ENCODE peak calls at places on chromosomes 7 and 10, in four cellular contexts. One of them, this sample, is unnamed.

GRCh38 chr10:70479626-70480253 is 1.2 kb downstream of the PALD1 start:
- DNase-seq in fibroblast of the aortic adventitia: no peak
- DNase-seq in omental fat pad: no peak
- DNase-seq in WTC11: no peak
- DNase-seq in this sample: no peak

GRCh38 chr7:111356941-111357340 is 205.4 kb downstream of the IMMP2L start:
- DNase-seq in fibroblast of the aortic adventitia: peak; percentile 16
- DNase-seq in WTC11: no peak
- DNase-seq in omental fat pad: no peak
- DNase-seq in this sample: no peak

GRCh38 chr7:46131916-46132795 is 211.1 kb upstream of the IGFBP3 start:
- DNase-seq in fibroblast of the aortic adventitia: no peak
- DNase-seq in omental fat pad: no peak
- DNase-seq in WTC11: peak; percentile 31
- DNase-seq in this sample: no peak

GRCh38 chr10:132279873-132280645 is 27.7 kb downstream of the STK32C start:
- DNase-seq in WTC11: no peak
- DNase-seq in omental fat pad: no peak
- DNase-seq in fibroblast of the aortic adventitia: no peak
- DNase-seq in this sample: no peak

GRCh38 chr10:29896053-29896452 is 163.3 kb downstream of the JCAD start:
- DNase-seq in fibroblast of the aortic adventitia: peak; percentile 71
- DNase-seq in omental fat pad: no peak
- DNase-seq in WTC11: no peak
- DNase-seq in this sample: no peak

GRCh38 chr7:132656846-132657776 is 80.8 kb upstream of the PLXNA4 start:
- DNase-seq in fibroblast of the aortic adventitia: peak; percentile 9
- DNase-seq in WTC11: peak; percentile 29
- DNase-seq in omental fat pad: no peak
- DNase-seq in this sample: no peak

GRCh38 chr10:71763352-71764127 is 9.8 kb downstream of the VSIR start:
- DNase-seq in WTC11: no peak
- DNase-seq in fibroblast of the aortic adventitia: peak; percentile 37
- DNase-seq in omental fat pad: no peak
- DNase-seq in this sample: no peak

GRCh38 chr7:93307131-93307660 is 75.0 kb downstream of the VPS50 start:
- DNase-seq in WTC11: no peak
- DNase-seq in fibroblast of the aortic adventitia: peak; percentile 50
- DNase-seq in omental fat pad: no peak
- DNase-seq in this sample: no peak

GRCh38 chr10:78045237-78045636 is 11.6 kb downstream of the RPS24 start:
- DNase-seq in fibroblast of the aortic adventitia: no peak
- DNase-seq in omental fat pad: no peak
- DNase-seq in WTC11: no peak
- DNase-seq in this sample: no peak

GRCh38 chr10:23742368-23742767 is 303.5 kb downstream of the OTUD1 start:
- DNase-seq in omental fat pad: no peak
- DNase-seq in fibroblast of the aortic adventitia: no peak
- DNase-seq in WTC11: no peak
- DNase-seq in this sample: no peak

GRCh38 chr10:58662314-58662713 is 149.6 kb downstream of the BICC1 start:
- DNase-seq in fibroblast of the aortic adventitia: peak; percentile 90
- DNase-seq in WTC11: no peak
- DNase-seq in omental fat pad: no peak
- DNase-seq in this sample: no peak

GRCh38 chr10:97454330-97455036 is 8.5 kb downstream of the ZDHHC16 start:
- DNase-seq in omental fat pad: no peak
- DNase-seq in WTC11: no peak
- DNase-seq in fibroblast of the aortic adventitia: peak; percentile 68
- DNase-seq in this sample: no peak

GRCh38 chr7:123367508-123368122 is 166.8 kb downstream of the IQUB start:
- DNase-seq in omental fat pad: no peak
- DNase-seq in fibroblast of the aortic adventitia: peak; percentile 65
- DNase-seq in WTC11: peak; percentile 21
- DNase-seq in this sample: no peak

GRCh38 chr7:137328389-137329120 is 15.0 kb downstream of the PTN start:
- DNase-seq in fibroblast of the aortic adventitia: peak; percentile 79
- DNase-seq in WTC11: no peak
- DNase-seq in omental fat pad: no peak
- DNase-seq in this sample: no peak

GRCh38 chr7:7318610-7319009 is 136.3 kb downstream of the C1GALT1 start:
- DNase-seq in fibroblast of the aortic adventitia: no peak
- DNase-seq in WTC11: no peak
- DNase-seq in omental fat pad: no peak
- DNase-seq in this sample: no peak

GRCh38 chr10:49333192-49333591 is 34.2 kb downstream of the C10orf71 start:
- DNase-seq in WTC11: no peak
- DNase-seq in fibroblast of the aortic adventitia: no peak
- DNase-seq in omental fat pad: no peak
- DNase-seq in this sample: no peak

GRCh38 chr10:78218833-78219490 is 185.3 kb downstream of the RPS24 start:
- DNase-seq in fibroblast of the aortic adventitia: no peak
- DNase-seq in WTC11: no peak
- DNase-seq in omental fat pad: no peak
- DNase-seq in this sample: peak; percentile 37

GRCh38 chr10:80411267-80411668 is 2.9 kb downstream of the PRXL2A start:
- DNase-seq in omental fat pad: no peak
- DNase-seq in fibroblast of the aortic adventitia: no peak
- DNase-seq in WTC11: no peak
- DNase-seq in this sample: no peak

GRCh38 chr10:17174626-17175025 is 26.8 kb downstream of the TRDMT1 start:
- DNase-seq in WTC11: no peak
- DNase-seq in omental fat pad: no peak
- DNase-seq in fibroblast of the aortic adventitia: no peak
- DNase-seq in this sample: no peak

GRCh38 chr7:31882187-31882586 is 188.0 kb downstream of the PDE1C start:
- DNase-seq in omental fat pad: no peak
- DNase-seq in WTC11: peak; percentile 12
- DNase-seq in fibroblast of the aortic adventitia: no peak
- DNase-seq in this sample: no peak

GRCh38 chr7:50664461-50664922 is 99.3 kb upstream of the DDC start:
- DNase-seq in WTC11: no peak
- DNase-seq in fibroblast of the aortic adventitia: peak; percentile 52
- DNase-seq in omental fat pad: no peak
- DNase-seq in this sample: no peak

GRCh38 chr7:38428040-38428439 is 154.6 kb upstream of the TARP start:
- DNase-seq in WTC11: no peak
- DNase-seq in omental fat pad: no peak
- DNase-seq in fibroblast of the aortic adventitia: peak; percentile 61
- DNase-seq in this sample: no peak

GRCh38 chr10:91215384-91215783 is 5.1 kb upstream of the PCGF5 start:
- DNase-seq in fibroblast of the aortic adventitia: no peak
- DNase-seq in omental fat pad: no peak
- DNase-seq in WTC11: no peak
- DNase-seq in this sample: no peak

GRCh38 chr7:17027143-17027802 is 145.5 kb upstream of the AGR3 start:
- DNase-seq in WTC11: no peak
- DNase-seq in fibroblast of the aortic adventitia: peak; percentile 85
- DNase-seq in omental fat pad: no peak
- DNase-seq in this sample: no peak

GRCh38 chr7:91128574-91129348 is 135.5 kb upstream of the FZD1 start:
- DNase-seq in omental fat pad: no peak
- DNase-seq in WTC11: no peak
- DNase-seq in fibroblast of the aortic adventitia: peak; percentile 35
- DNase-seq in this sample: no peak

GRCh38 chr7:154781369-154782303 is 221.3 kb downstream of the PAXIP1 start:
- DNase-seq in fibroblast of the aortic adventitia: no peak
- DNase-seq in WTC11: no peak
- DNase-seq in omental fat pad: no peak
- DNase-seq in this sample: no peak

GRCh38 chr7:205117-206010 is 13.0 kb downstream of the FAM20C start:
- DNase-seq in WTC11: no peak
- DNase-seq in omental fat pad: no peak
- DNase-seq in fibroblast of the aortic adventitia: no peak
- DNase-seq in this sample: no peak

GRCh38 chr10:103232772-103233488 is 12.8 kb upstream of the RPEL1 start:
- DNase-seq in fibroblast of the aortic adventitia: peak; percentile 52
- DNase-seq in WTC11: no peak
- DNase-seq in omental fat pad: no peak
- DNase-seq in this sample: no peak

DNA sequence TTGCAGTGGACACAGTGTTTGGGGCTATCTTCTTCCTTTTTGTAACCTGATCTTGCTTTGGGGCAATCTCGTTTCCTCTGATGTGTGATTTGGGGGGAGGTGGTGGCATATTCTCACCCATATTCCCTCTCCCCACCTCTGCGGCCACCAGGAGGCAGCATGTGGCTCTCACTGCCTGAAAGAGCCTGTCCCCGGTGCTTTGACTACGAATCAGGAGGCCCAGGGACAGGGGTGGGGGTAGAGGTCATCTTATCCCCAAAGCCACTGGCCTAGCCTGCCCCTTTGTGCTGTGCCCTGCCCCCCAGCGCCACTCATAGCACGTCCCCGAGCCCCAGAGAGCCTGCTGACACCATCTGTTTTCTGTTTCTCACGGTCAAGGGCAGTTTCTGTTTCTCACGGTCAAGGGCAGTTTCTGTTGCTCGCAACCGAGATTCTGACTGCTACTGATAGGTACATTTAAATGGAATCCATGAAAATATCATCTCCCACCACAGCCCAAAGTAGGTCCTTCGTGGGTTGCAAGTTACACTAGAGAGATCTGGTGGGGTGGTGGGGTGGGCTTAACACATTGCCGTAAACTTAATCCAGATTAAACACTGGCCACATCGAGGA is 28.2 kb downstream of the PHYH start:
- DNase-seq in fibroblast of the aortic adventitia: no peak
- DNase-seq in omental fat pad: no peak
- DNase-seq in WTC11: peak; percentile 86
- DNase-seq in this sample: peak; percentile 27
- TF ChIP-seq CTCF in fibroblast of the aortic adventitia: peak; percentile 34
- TF ChIP-seq CTCF in omental fat pad: no peak
- TF ChIP-seq CTCF in WTC11: peak; percentile 41
- TF ChIP-seq CTCF in this sample: peak; percentile 60

GRCh38 chr10:124647421-124648130 is 96.6 kb downstream of the FAM53B start:
- DNase-seq in fibroblast of the aortic adventitia: peak; percentile 20
- DNase-seq in WTC11: no peak
- DNase-seq in omental fat pad: no peak
- DNase-seq in this sample: no peak
- TF ChIP-seq CTCF in fibroblast of the aortic adventitia: peak; percentile 36
- TF ChIP-seq CTCF in WTC11: no peak
- TF ChIP-seq CTCF in omental fat pad: no peak
- TF ChIP-seq CTCF in this sample: no peak

GRCh38 chr10:86211691-86212390 is 154.8 kb downstream of the GRID1 start:
- DNase-seq in fibroblast of the aortic adventitia: no peak
- DNase-seq in omental fat pad: no peak
- DNase-seq in WTC11: no peak
- DNase-seq in this sample: no peak

GRCh38 chr10:86209726-86210125 is 156.9 kb downstream of the GRID1 start:
- DNase-seq in omental fat pad: no peak
- DNase-seq in WTC11: no peak
- DNase-seq in fibroblast of the aortic adventitia: no peak
- DNase-seq in this sample: no peak

GRCh38 chr10:86212391-86212700 is 154.2 kb downstream of the GRID1 start:
- DNase-seq in fibroblast of the aortic adventitia: no peak
- DNase-seq in WTC11: no peak
- DNase-seq in omental fat pad: no peak
- DNase-seq in this sample: no peak

GRCh38 chr10:86213148-86213547 is 153.4 kb downstream of the GRID1 start:
- DNase-seq in omental fat pad: no peak
- DNase-seq in WTC11: no peak
- DNase-seq in fibroblast of the aortic adventitia: no peak
- DNase-seq in this sample: no peak

DNA sequence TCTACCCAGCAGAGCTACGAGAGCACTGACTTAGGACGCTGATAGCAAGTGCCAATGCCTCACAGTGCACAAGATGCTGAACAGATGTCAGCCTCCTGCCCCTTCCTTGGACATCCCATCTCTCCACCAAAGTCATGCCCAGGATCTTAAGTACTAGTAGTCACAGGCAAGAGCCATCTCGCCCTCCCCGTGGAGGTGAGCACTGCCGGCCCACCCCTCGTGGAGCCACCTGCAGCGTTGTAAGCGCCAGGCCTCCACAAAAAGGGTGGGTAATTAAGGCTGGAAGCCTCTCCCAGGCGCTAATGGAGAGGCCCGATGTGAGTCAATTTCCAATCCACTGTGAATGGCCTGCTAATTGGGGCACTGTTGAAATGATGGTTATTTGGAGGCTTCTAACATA is 156.2 kb downstream of the GRID1 start:
- DNase-seq in WTC11: no peak
- DNase-seq in omental fat pad: no peak
- DNase-seq in fibroblast of the aortic adventitia: no peak
- DNase-seq in this sample: no peak
- TF ChIP-seq CTCF in WTC11: no peak
- TF ChIP-seq CTCF in omental fat pad: no peak
- TF ChIP-seq CTCF in fibroblast of the aortic adventitia: no peak
- TF ChIP-seq CTCF in this sample: no peak

GRCh38 chr7:98250789-98251188 is 1.2 kb downstream of the TECPR1 start:
- DNase-seq in fibroblast of the aortic adventitia: no peak
- DNase-seq in WTC11: no peak
- DNase-seq in omental fat pad: no peak
- DNase-seq in this sample: no peak

GRCh38 chr7:98254516-98254915 is 2.5 kb upstream of the TECPR1 start:
- DNase-seq in fibroblast of the aortic adventitia: no peak
- DNase-seq in WTC11: no peak
- DNase-seq in omental fat pad: no peak
- DNase-seq in this sample: no peak

GRCh38 chr7:98251251-98251843 is 685 bp downstream of the TECPR1 start:
- DNase-seq in omental fat pad: no peak
- DNase-seq in fibroblast of the aortic adventitia: no peak
- DNase-seq in WTC11: no peak
- DNase-seq in this sample: no peak

GRCh38 chr7:98252655-98253054 is 623 bp upstream of the TECPR1 start:
- DNase-seq in WTC11: no peak
- DNase-seq in omental fat pad: no peak
- DNase-seq in fibroblast of the aortic adventitia: peak; percentile 18
- DNase-seq in this sample: no peak

GRCh38 chr7:98251844-98252639 is at the start of gene TECPR1:
- DNase-seq in WTC11: peak; percentile 93
- DNase-seq in omental fat pad: peak; percentile 66
- DNase-seq in fibroblast of the aortic adventitia: peak; percentile 86
- DNase-seq in this sample: peak; percentile 87
- TF ChIP-seq CTCF in WTC11: no peak
- TF ChIP-seq CTCF in omental fat pad: no peak
- TF ChIP-seq CTCF in fibroblast of the aortic adventitia: peak; percentile 5
- TF ChIP-seq CTCF in this sample: no peak

DNA sequence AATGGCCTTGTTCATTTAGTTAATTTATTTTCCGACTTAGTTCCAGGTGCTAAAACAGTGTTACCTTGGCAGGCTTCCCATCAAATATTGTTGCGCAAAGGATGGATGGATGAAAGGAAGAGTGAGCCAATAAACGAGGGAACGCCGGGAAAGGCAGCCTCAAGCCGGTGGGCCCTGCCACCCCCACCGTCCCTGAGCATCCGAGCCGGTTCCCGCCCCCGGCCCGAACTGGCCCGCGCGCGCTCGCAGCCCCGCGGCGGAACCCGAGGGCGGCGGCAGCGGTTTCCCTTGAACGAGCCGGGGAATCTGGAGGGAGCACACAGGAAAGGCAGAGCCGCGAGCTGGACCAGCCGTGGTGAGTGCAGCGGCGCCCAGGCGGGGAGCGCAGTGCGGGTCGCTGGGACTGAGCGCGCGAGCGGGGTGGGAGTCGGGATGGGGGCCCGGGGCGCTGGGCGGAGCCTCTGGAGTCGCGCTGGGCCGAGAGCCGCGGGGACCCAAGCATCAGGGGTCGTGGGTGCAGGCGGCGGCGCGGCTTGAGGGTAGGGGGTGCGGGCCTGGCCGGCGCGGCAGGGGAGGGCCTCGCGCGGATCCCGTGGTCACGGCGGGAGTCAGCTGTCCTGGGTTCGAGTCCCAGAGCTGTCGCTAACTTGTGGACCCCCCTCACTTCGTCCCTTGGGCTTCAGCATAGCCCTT is at the start of gene AGK:
- DNase-seq in WTC11: peak; percentile 82
- DNase-seq in fibroblast of the aortic adventitia: peak; percentile 78
- DNase-seq in omental fat pad: no peak
- DNase-seq in this sample: peak; percentile 67
- TF ChIP-seq CTCF in WTC11: no peak
- TF ChIP-seq CTCF in fibroblast of the aortic adventitia: no peak
- TF ChIP-seq CTCF in omental fat pad: no peak
- TF ChIP-seq CTCF in this sample: no peak

This sample was measured in progenitor cell of endocrine pancreas.